ENCODE peak calls at places on chromosomes 4 and X, in five cellular contexts. P is cardiac muscle cell, O is endothelial cell, A is right atrium auricular region, Z is erythroblast. V is an unnamed sample.

GRCh38 chr4:126427781-126428360 is 1113.1 kb downstream of the FAT4 start:
- DNase-seq in P (no peak), O (no peak), A (no peak), Z (no peak), V (no peak)

GRCh38 chr4:71680706-71681105 is 103.2 kb downstream of the GC start:
- DNase-seq in P (no peak), O (no peak), A (no peak), Z (no peak), V (no peak)

GRCh38 chr4:24966076-24966475 is 53.2 kb upstream of the CCDC149 start:
- DNase-seq in P (no peak), O (no peak), A (no peak), Z (no peak), V (no peak)

GRCh38 chrX:140480765-140481164 is 24.1 kb downstream of the SOX3 start:
- DNase-seq in P (no peak), O (no peak), A (no peak), Z (no peak), V (peak)

GRCh38 chrX:119574394-119575266 is at the start of gene UBE2A:
- DNase-seq in P (peak), O (peak), A (peak), Z (peak), V (peak)

GRCh38 chrX:131441033-131441432 is 102.8 kb upstream of the OR13H1 start:
- DNase-seq in P (no peak), O (no peak), A (no peak), Z (no peak), V (no peak)

GRCh38 chr4:3441501-3442459 is at the start of gene HGFAC:
- DNase-seq in P (no peak), O (no peak), A (no peak), Z (no peak), V (no peak)

GRCh38 chr4:11565213-11565612 is 136.5 kb upstream of the HS3ST1 start:
- DNase-seq in P (no peak), O (no peak), A (no peak), Z (no peak), V (no peak)

GRCh38 chr4:72567821-72568620 is 1.0 kb downstream of the ADAMTS3 start:
- DNase-seq in P (peak), O (peak), A (peak), Z (peak), V (peak)

GRCh38 chr4:38752393-38752961 is 30.3 kb downstream of the TLR10 start:
- DNase-seq in P (no peak), O (no peak), A (no peak), Z (no peak), V (peak)

GRCh38 chrX:107773206-107773605 is 2.4 kb downstream of the TSC22D3 start:
- DNase-seq in P (peak), O (no peak), A (no peak), Z (no peak), V (peak)

GRCh38 chrX:136162827-136163427 is 15.6 kb downstream of the FHL1 start:
- DNase-seq in P (peak), O (peak), A (peak), Z (peak), V (peak)

GRCh38 chrX:150602743-150603142 is 34.3 kb downstream of the MTM1 start:
- DNase-seq in P (no peak), O (no peak), A (no peak), Z (no peak), V (no peak)

GRCh38 chrX:9367437-9367836 is 97.4 kb upstream of the TBL1X start:
- DNase-seq in P (no peak), O (no peak), A (no peak), Z (no peak), V (no peak)

GRCh38 chr4:189355590-189355989 is 585.1 kb upstream of the FRG1 start:
- DNase-seq in P (no peak), O (no peak), A (no peak), Z (no peak), V (no peak)

GRCh38 chr4:56040842-56041241 is 92.1 kb downstream of the CEP135 start:
- DNase-seq in P (no peak), O (no peak), A (no peak), Z (no peak), V (no peak)

GRCh38 chrX:12701625-12702024 is 89.6 kb upstream of the PRPS2 start:
- DNase-seq in P (peak), O (peak), A (no peak), Z (peak), V (peak)

GRCh38 chr4:175109933-175110332 is 191.8 kb downstream of the ADAM29 start:
- DNase-seq in P (no peak), O (no peak), A (no peak), Z (peak), V (no peak)

GRCh38 chrX:136711147-136711546 is 63.2 kb downstream of the CD40LG start:
- DNase-seq in P (peak), O (peak), A (no peak), Z (peak), V (peak)

GRCh38 chr4:111689731-111690130 is 455.5 kb upstream of the FAM241A start:
- DNase-seq in P (no peak), O (no peak), A (no peak), Z (no peak), V (peak)

GRCh38 chr4:8324640-8325239 is 55.2 kb downstream of the HTRA3 start:
- DNase-seq in P (no peak), O (no peak), A (peak), Z (no peak), V (no peak)

GRCh38 chrX:153371256-153371655 is 29.9 kb downstream of the PNMA6E start:
- DNase-seq in P (no peak), O (no peak), A (no peak), Z (no peak), V (peak)

GRCh38 chr4:105107105-105107856 is 39.4 kb upstream of the TET2 start:
- DNase-seq in P (no peak), O (no peak), A (no peak), Z (no peak), V (no peak)

GRCh38 chrX:53281321-53281822 is at the start of gene IQSEC2:
- DNase-seq in P (peak), O (peak), A (peak), Z (peak), V (peak)

GRCh38 chrX:153305941-153306464 is 15.6 kb downstream of the PNMA6F start:
- DNase-seq in P (no peak), O (no peak), A (no peak), Z (no peak), V (no peak)

GRCh38 chrX:29491659-29492058 is 723.7 kb upstream of the MAGEB2 start:
- DNase-seq in P (no peak), O (no peak), A (no peak), Z (no peak), V (no peak)

V was measured in astrocyte of the hippocampus.